ENCODE peak calls at places on chromosomes 13 and 19, in ten cellular contexts. E, R, B, I, L, H, V, T, A and J are unnamed samples.

GRCh38 chr13:30978981-30979956 is 46.8 kb downstream of the TEX26 start:
- DNase-seq in A (no peak), B (no peak), E (no peak), R (no peak), V (peak; percentile 64), L (peak; percentile 92), T (peak; percentile 11), H (no peak), I (no peak), J (peak; percentile 79)

GRCh38 chr19:42193294-42193693 is 24.2 kb downstream of the DEDD2 start:
- DNase-seq in V (no peak), T (no peak), A (no peak), I (no peak), L (no peak), B (no peak), R (no peak), E (no peak), H (no peak), J (no peak)

GRCh38 chr13:36275190-36276002 is 22.2 kb downstream of the CCDC169 start:
- DNase-seq in B (no peak), H (peak; percentile 48), R (peak; percentile 72), I (peak; percentile 48), A (no peak), L (no peak), E (no peak), V (peak; percentile 8), T (no peak), J (no peak)

GRCh38 chr19:23699521-23699860 is 12.5 kb upstream of the ZNF675 start:
- DNase-seq in R (no peak), V (no peak), T (no peak), H (no peak), L (peak; percentile 17), B (no peak), E (no peak), I (no peak), A (no peak), J (peak; percentile 54)

GRCh38 chr19:16153582-16154336 is 10.3 kb downstream of the HSH2D start:
- DNase-seq in A (no peak), E (no peak), L (peak; percentile 56), T (peak; percentile 80), I (no peak), H (peak; percentile 40), R (no peak), B (no peak), V (peak; percentile 20), J (no peak)

GRCh38 chr13:72255908-72256307 is 388.9 kb upstream of the DACH1 start:
- DNase-seq in L (peak; percentile 58), B (no peak), V (peak; percentile 31), E (no peak), T (no peak), I (no peak), R (no peak), H (no peak), A (no peak), J (no peak)

GRCh38 chr13:39282400-39282972 is 244.2 kb downstream of the NHLRC3 start:
- DNase-seq in V (no peak), E (no peak), I (no peak), B (no peak), L (no peak), T (no peak), H (no peak), R (no peak), A (no peak), J (no peak)

GRCh38 chr19:51127755-51128154 is 3.0 kb downstream of the SIGLEC9 start:
- DNase-seq in H (no peak), R (peak; percentile 47), B (no peak), L (no peak), T (peak; percentile 31), E (no peak), A (no peak), I (peak; percentile 40), V (no peak), J (no peak)

GRCh38 chr19:16571689-16572331 is 405 bp downstream of the SLC35E1 start:
- DNase-seq in V (no peak), E (no peak), T (no peak), B (no peak), L (peak; percentile 42), I (no peak), H (no peak), R (peak; percentile 20), A (no peak), J (no peak)

GRCh38 chr13:99655351-99656091 is 154.2 kb downstream of the TM9SF2 start:
- DNase-seq in R (peak; percentile 24), B (no peak), L (no peak), E (no peak), A (no peak), H (no peak), T (no peak), I (no peak), V (no peak), J (peak; percentile 65)

GRCh38 chr19:41699231-41699967 is 9.0 kb upstream of the CEACAM5 start:
- DNase-seq in V (no peak), H (no peak), I (no peak), E (no peak), L (no peak), R (no peak), A (peak; percentile 7), B (peak; percentile 62), T (no peak), J (peak; percentile 76)

GRCh38 chr13:50126378-50127016 is 111.3 kb downstream of the KCNRG start:
- DNase-seq in L (peak; percentile 19), A (no peak), B (no peak), I (no peak), E (no peak), R (peak; percentile 58), T (no peak), V (peak; percentile 25), H (peak; percentile 58), J (no peak)

GRCh38 chr13:34155931-34156607 is 338.1 kb downstream of the RFC3 start:
- DNase-seq in H (peak; percentile 93), L (no peak), T (no peak), R (peak; percentile 39), B (no peak), A (no peak), V (no peak), E (no peak), I (no peak), J (no peak)

GRCh38 chr19:49911381-49912145 is 14.9 kb upstream of the IL4I1 start:
- DNase-seq in R (peak; percentile 52), E (no peak), B (no peak), H (no peak), V (no peak), T (no peak), I (no peak), L (no peak), A (no peak), J (no peak)

GRCh38 chr13:49450105-49450819 is 6.2 kb downstream of the SETDB2 start:
- DNase-seq in E (no peak), A (no peak), L (no peak), V (no peak), B (no peak), I (no peak), H (no peak), T (no peak), R (no peak), J (no peak)

GRCh38 chr13:84985860-84986259 is 813.4 kb downstream of the SLITRK6 start:
- DNase-seq in V (no peak), E (no peak), H (no peak), R (no peak), B (no peak), L (no peak), I (no peak), A (no peak), T (no peak), J (no peak)

GRCh38 chr13:84980571-84980970 is 818.6 kb downstream of the SLITRK6 start:
- DNase-seq in T (no peak), V (no peak), I (no peak), B (no peak), R (no peak), L (no peak), H (no peak), E (no peak), A (no peak), J (no peak)

DNA sequence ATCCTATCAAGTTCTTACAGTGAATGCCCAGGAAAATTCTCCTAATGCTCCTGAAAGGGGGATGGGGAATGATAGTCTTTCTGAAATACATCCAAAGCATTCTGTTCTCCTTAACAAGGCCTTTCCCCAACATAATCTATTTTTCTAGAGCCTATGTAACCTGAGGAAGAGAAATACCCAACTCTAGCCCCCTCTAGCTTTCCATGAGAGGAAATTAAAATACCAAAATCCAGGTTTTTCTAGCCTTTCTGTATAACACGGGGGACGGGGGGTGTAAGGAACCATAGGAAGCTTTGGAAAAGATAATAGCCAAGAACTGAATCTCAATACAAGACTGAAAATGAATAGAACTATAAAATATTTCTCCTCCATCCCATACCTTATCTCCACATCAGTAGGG is 815.9 kb downstream of the SLITRK6 start:
- DNase-seq in B (no peak), L (no peak), H (no peak), A (no peak), E (no peak), V (no peak), I (no peak), T (no peak), R (no peak), J (no peak)
- TF ChIP-seq CTCF in B (no peak), L (no peak), H (no peak), A (no peak), E (no peak), V (no peak), I (no peak), T (no peak), R (no peak), J (no peak)

DNA sequence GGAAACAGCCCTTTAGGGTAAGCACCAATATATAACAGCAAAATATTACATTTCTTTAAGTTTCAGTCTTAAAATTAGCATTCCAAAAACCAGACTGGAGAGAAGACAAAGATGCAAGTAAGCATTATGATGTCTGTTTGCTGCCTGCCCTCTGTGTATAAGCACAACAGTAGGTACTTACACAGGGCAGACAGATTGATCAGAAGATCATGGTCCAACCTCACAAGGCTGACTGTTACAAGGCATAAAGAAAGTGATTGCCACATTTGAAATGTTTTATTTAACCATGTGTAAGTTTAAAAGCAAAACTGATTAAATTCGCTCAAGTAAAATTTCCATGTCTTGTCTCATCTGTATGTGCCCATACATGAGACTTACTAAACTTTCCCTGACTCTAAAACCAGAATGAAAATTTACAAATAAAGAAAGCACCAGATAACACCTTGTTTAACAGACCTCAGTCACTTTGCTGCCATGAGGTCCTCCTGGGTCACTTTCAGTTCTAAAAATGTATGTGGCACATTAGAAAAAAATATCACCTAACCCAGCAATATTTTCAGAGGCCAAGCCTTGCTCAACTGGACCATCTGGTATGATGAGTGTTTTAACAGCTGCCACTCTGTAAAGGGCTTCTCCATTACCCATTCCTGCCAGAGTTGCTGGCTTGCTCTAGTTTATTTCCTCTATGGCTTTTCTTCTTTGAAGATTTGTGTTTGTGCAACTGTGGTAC is 297.0 kb downstream of the RBM26 start:
- DNase-seq in H (no peak), T (no peak), B (no peak), L (no peak), E (no peak), I (no peak), R (no peak), V (no peak), A (no peak), J (no peak)
- TF ChIP-seq CTCF in H (no peak), T (no peak), B (no peak), L (no peak), E (no peak), I (no peak), R (no peak), V (no peak), A (no peak), J (no peak)

GRCh38 chr13:27536361-27537101 is 83.8 kb downstream of the LNX2 start:
- DNase-seq in T (no peak), H (no peak), I (no peak), E (no peak), R (no peak), B (no peak), A (no peak), V (no peak), L (no peak), J (no peak)
- TF ChIP-seq CTCF in T (no peak), H (no peak), I (no peak), E (no peak), R (no peak), B (no peak), A (no peak), V (no peak), L (no peak), J (no peak)

GRCh38 chr13:113489171-113489548 is 1.4 kb downstream of the DCUN1D2 start:
- DNase-seq in I (no peak), E (no peak), A (no peak), T (no peak), R (no peak), H (no peak), B (no peak), V (no peak), L (peak; percentile 69), J (peak; percentile 71)
- TF ChIP-seq CTCF in I (no peak), E (no peak), A (no peak), T (peak; percentile 8), R (no peak), H (no peak), B (no peak), V (no peak), L (no peak), J (no peak)